ENCODE peak calls at places on chromosomes 16 and 17, in nine cellular contexts. One of them, this sample, is unnamed.

GRCh38 chr17:61325382-61326073 is 74.1 kb upstream of the TBX2 start:
- DNase-seq in aorta: no peak
- DNase-seq in SK-N-SH: peak
- DNase-seq in heart right ventricle: no peak
- DNase-seq in A549: no peak
- DNase-seq in fibroblast of lung: peak
- DNase-seq in mesendoderm: no peak
- DNase-seq in IMR-90: peak
- DNase-seq in thyroid gland: no peak
- DNase-seq in this sample: no peak

GRCh38 chr17:76333673-76334505 is 19.8 kb downstream of the PRPSAP1 start:
- DNase-seq in aorta: no peak
- DNase-seq in SK-N-SH: no peak
- DNase-seq in heart right ventricle: no peak
- DNase-seq in A549: no peak
- DNase-seq in fibroblast of lung: no peak
- DNase-seq in mesendoderm: no peak
- DNase-seq in IMR-90: no peak
- DNase-seq in thyroid gland: no peak
- DNase-seq in this sample: peak

GRCh38 chr17:5042152-5043022 is 7.2 kb upstream of the SLC52A1 start:
- DNase-seq in aorta: no peak
- DNase-seq in SK-N-SH: no peak
- DNase-seq in heart right ventricle: no peak
- DNase-seq in A549: no peak
- DNase-seq in fibroblast of lung: no peak
- DNase-seq in mesendoderm: no peak
- DNase-seq in IMR-90: no peak
- DNase-seq in thyroid gland: no peak
- DNase-seq in this sample: no peak

GRCh38 chr16:58511933-58512815 is 3.1 kb upstream of the SETD6 start:
- DNase-seq in aorta: peak
- DNase-seq in SK-N-SH: peak
- DNase-seq in heart right ventricle: peak
- DNase-seq in A549: peak
- DNase-seq in fibroblast of lung: peak
- DNase-seq in mesendoderm: peak
- DNase-seq in IMR-90: peak
- DNase-seq in thyroid gland: peak
- DNase-seq in this sample: peak

GRCh38 chr17:73133911-73134649 is 30.7 kb upstream of the SSTR2 start:
- DNase-seq in aorta: no peak
- DNase-seq in SK-N-SH: no peak
- DNase-seq in heart right ventricle: no peak
- DNase-seq in A549: no peak
- DNase-seq in fibroblast of lung: no peak
- DNase-seq in mesendoderm: peak
- DNase-seq in IMR-90: no peak
- DNase-seq in thyroid gland: no peak
- DNase-seq in this sample: no peak

GRCh38 chr16:51287231-51287630 is 136.2 kb upstream of the SALL1 start:
- DNase-seq in aorta: no peak
- DNase-seq in SK-N-SH: no peak
- DNase-seq in heart right ventricle: no peak
- DNase-seq in A549: no peak
- DNase-seq in fibroblast of lung: no peak
- DNase-seq in mesendoderm: no peak
- DNase-seq in IMR-90: no peak
- DNase-seq in thyroid gland: no peak
- DNase-seq in this sample: no peak

GRCh38 chr17:3471599-3471998 is at the start of gene SPATA22:
- DNase-seq in aorta: no peak
- DNase-seq in SK-N-SH: no peak
- DNase-seq in heart right ventricle: no peak
- DNase-seq in A549: no peak
- DNase-seq in fibroblast of lung: no peak
- DNase-seq in mesendoderm: no peak
- DNase-seq in IMR-90: no peak
- DNase-seq in thyroid gland: no peak
- DNase-seq in this sample: no peak

GRCh38 chr17:77303620-77304019 is 162.9 kb downstream of the SEC14L1 start:
- DNase-seq in aorta: no peak
- DNase-seq in SK-N-SH: no peak
- DNase-seq in heart right ventricle: no peak
- DNase-seq in A549: no peak
- DNase-seq in fibroblast of lung: peak
- DNase-seq in mesendoderm: no peak
- DNase-seq in IMR-90: peak
- DNase-seq in thyroid gland: no peak
- DNase-seq in this sample: no peak

GRCh38 chr16:59412275-59412841 is 678.2 kb upstream of the GOT2 start:
- DNase-seq in aorta: no peak
- DNase-seq in SK-N-SH: no peak
- DNase-seq in heart right ventricle: no peak
- DNase-seq in A549: peak
- DNase-seq in fibroblast of lung: peak
- DNase-seq in mesendoderm: peak
- DNase-seq in IMR-90: peak
- DNase-seq in thyroid gland: no peak
- DNase-seq in this sample: no peak

GRCh38 chr16:1655269-1655807 is 22.7 kb upstream of the JPT2 start:
- DNase-seq in aorta: no peak
- DNase-seq in SK-N-SH: no peak
- DNase-seq in heart right ventricle: no peak
- DNase-seq in A549: no peak
- DNase-seq in fibroblast of lung: no peak
- DNase-seq in mesendoderm: no peak
- DNase-seq in IMR-90: no peak
- DNase-seq in thyroid gland: no peak
- DNase-seq in this sample: no peak

GRCh38 chr17:48093341-48094045 is 7.8 kb downstream of the CBX1 start:
- DNase-seq in aorta: no peak
- DNase-seq in SK-N-SH: no peak
- DNase-seq in heart right ventricle: no peak
- DNase-seq in A549: no peak
- DNase-seq in fibroblast of lung: no peak
- DNase-seq in mesendoderm: no peak
- DNase-seq in IMR-90: no peak
- DNase-seq in thyroid gland: no peak
- DNase-seq in this sample: peak

GRCh38 chr16:3610698-3611144 is 685 bp downstream of the SLX4 start:
- DNase-seq in aorta: no peak
- DNase-seq in SK-N-SH: no peak
- DNase-seq in heart right ventricle: no peak
- DNase-seq in A549: no peak
- DNase-seq in fibroblast of lung: peak
- DNase-seq in mesendoderm: peak
- DNase-seq in IMR-90: no peak
- DNase-seq in thyroid gland: no peak
- DNase-seq in this sample: no peak

GRCh38 chr16:31480851-31481250 is 2.1 kb upstream of the SLC5A2 start:
- DNase-seq in aorta: peak
- DNase-seq in SK-N-SH: no peak
- DNase-seq in heart right ventricle: peak
- DNase-seq in A549: no peak
- DNase-seq in fibroblast of lung: no peak
- DNase-seq in mesendoderm: no peak
- DNase-seq in IMR-90: no peak
- DNase-seq in thyroid gland: no peak
- DNase-seq in this sample: peak

GRCh38 chr16:24540575-24541240 is 1.3 kb downstream of the RBBP6 start:
- DNase-seq in aorta: no peak
- DNase-seq in SK-N-SH: peak
- DNase-seq in heart right ventricle: no peak
- DNase-seq in A549: peak
- DNase-seq in fibroblast of lung: peak
- DNase-seq in mesendoderm: peak
- DNase-seq in IMR-90: peak
- DNase-seq in thyroid gland: peak
- DNase-seq in this sample: no peak

GRCh38 chr16:70160388-70160787 is 13.2 kb upstream of the CLEC18C start:
- DNase-seq in aorta: peak
- DNase-seq in SK-N-SH: peak
- DNase-seq in heart right ventricle: peak
- DNase-seq in A549: no peak
- DNase-seq in fibroblast of lung: no peak
- DNase-seq in mesendoderm: no peak
- DNase-seq in IMR-90: no peak
- DNase-seq in thyroid gland: no peak
- DNase-seq in this sample: peak

GRCh38 chr17:16534236-16534635 is 34.8 kb downstream of the ZNF287 start:
- DNase-seq in aorta: no peak
- DNase-seq in SK-N-SH: no peak
- DNase-seq in heart right ventricle: no peak
- DNase-seq in A549: no peak
- DNase-seq in fibroblast of lung: peak
- DNase-seq in mesendoderm: no peak
- DNase-seq in IMR-90: no peak
- DNase-seq in thyroid gland: no peak
- DNase-seq in this sample: no peak

GRCh38 chr17:10357768-10358167 is 15.0 kb downstream of the MYH13 start:
- DNase-seq in aorta: no peak
- DNase-seq in SK-N-SH: peak
- DNase-seq in heart right ventricle: no peak
- DNase-seq in A549: peak
- DNase-seq in fibroblast of lung: no peak
- DNase-seq in mesendoderm: peak
- DNase-seq in IMR-90: no peak
- DNase-seq in thyroid gland: peak
- DNase-seq in this sample: no peak

GRCh38 chr17:76434870-76435269 is 18.1 kb downstream of the UBE2O start:
- DNase-seq in aorta: no peak
- DNase-seq in SK-N-SH: no peak
- DNase-seq in heart right ventricle: no peak
- DNase-seq in A549: no peak
- DNase-seq in fibroblast of lung: no peak
- DNase-seq in mesendoderm: no peak
- DNase-seq in IMR-90: no peak
- DNase-seq in thyroid gland: no peak
- DNase-seq in this sample: no peak

DNA sequence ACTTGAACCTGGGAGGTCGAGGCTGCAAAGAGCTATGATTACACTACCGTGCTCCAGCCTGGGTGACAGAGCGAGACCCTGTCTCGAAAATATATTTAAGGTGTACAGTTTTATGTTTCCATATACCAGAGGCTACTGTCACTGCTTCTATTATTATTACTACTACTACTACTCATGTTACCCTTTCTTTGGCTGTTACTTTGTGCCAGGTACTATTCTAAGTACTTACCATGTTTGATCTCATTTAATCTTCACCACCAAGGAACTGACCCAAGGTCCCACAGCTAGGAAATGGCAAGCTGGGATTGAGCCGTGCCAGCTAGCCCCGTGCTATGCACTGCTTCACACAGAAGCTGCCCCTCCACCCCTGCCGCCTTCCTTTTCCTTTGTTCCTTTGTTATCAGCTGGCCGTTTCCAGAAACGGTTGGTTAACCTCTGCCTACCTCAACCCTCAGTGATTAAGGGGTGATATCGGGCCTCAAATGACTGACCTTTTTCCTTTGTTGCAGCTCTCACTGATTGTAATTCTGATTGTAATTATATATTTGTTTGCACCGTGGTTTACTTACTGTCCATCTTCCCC is 78.4 kb downstream of the ABCC1 start:
- DNase-seq in aorta: no peak
- DNase-seq in SK-N-SH: no peak
- DNase-seq in heart right ventricle: no peak
- DNase-seq in A549: no peak
- DNase-seq in fibroblast of lung: no peak
- DNase-seq in mesendoderm: no peak
- DNase-seq in IMR-90: no peak
- DNase-seq in thyroid gland: peak
- DNase-seq in this sample: no peak
- H3K27ac ChIP-seq in aorta: no peak
- H3K27ac ChIP-seq in SK-N-SH: no peak
- H3K27ac ChIP-seq in heart right ventricle: no peak
- H3K27ac ChIP-seq in A549: peak
- H3K27ac ChIP-seq in fibroblast of lung: no peak
- H3K27ac ChIP-seq in mesendoderm: no peak
- H3K27ac ChIP-seq in IMR-90: peak
- H3K27ac ChIP-seq in thyroid gland: peak
- H3K27ac ChIP-seq in this sample: no peak

GRCh38 chr17:12815642-12816141 is 26.4 kb downstream of the ARHGAP44 start:
- DNase-seq in aorta: no peak
- DNase-seq in SK-N-SH: no peak
- DNase-seq in heart right ventricle: no peak
- DNase-seq in A549: no peak
- DNase-seq in fibroblast of lung: no peak
- DNase-seq in mesendoderm: no peak
- DNase-seq in IMR-90: no peak
- DNase-seq in thyroid gland: no peak
- DNase-seq in this sample: no peak
- H3K4me3 ChIP-seq in aorta: no peak
- H3K4me3 ChIP-seq in SK-N-SH: no peak
- H3K4me3 ChIP-seq in heart right ventricle: no peak
- H3K4me3 ChIP-seq in A549: no peak
- H3K4me3 ChIP-seq in fibroblast of lung: no peak
- H3K4me3 ChIP-seq in mesendoderm: no peak
- H3K4me3 ChIP-seq in IMR-90: no peak
- H3K4me3 ChIP-seq in thyroid gland: no peak
- H3K4me3 ChIP-seq in this sample: no peak

DNA sequence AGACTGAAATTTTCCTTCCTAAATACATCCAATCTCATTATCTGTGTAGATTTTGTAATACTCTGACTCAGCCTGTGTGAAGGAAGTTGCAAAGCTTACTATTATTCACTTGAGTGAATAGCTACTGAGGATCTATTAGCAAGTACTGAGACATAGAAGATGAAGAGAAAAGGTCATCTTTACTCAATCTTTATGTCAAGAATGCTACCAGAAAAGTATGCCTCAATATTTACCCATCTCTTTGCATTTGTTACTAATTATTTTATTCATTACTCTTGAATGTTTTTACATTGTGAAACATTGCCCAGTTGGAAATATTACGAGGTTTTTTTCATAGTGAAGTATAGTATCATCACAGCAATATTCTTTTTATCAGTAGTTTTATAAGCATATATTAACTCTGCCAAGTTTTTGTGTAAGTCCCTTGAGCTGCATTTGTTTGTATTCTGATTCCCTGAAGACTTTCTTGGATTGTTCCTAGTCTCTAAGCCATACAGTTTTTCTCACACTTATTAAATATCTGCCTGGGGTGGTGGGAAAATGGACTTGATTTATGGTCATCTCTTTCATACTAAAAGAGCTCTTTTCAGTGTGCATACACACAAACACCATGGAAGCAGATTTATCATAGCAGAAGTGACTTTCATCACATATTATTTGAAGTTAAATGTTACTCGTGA is 110.4 kb downstream of the MRTFB start:
- DNase-seq in aorta: no peak
- DNase-seq in SK-N-SH: no peak
- DNase-seq in heart right ventricle: no peak
- DNase-seq in A549: peak
- DNase-seq in fibroblast of lung: peak
- DNase-seq in mesendoderm: no peak
- DNase-seq in IMR-90: peak
- DNase-seq in thyroid gland: no peak
- DNase-seq in this sample: no peak
- H3K27ac ChIP-seq in aorta: no peak
- H3K27ac ChIP-seq in SK-N-SH: no peak
- H3K27ac ChIP-seq in heart right ventricle: no peak
- H3K27ac ChIP-seq in A549: peak
- H3K27ac ChIP-seq in fibroblast of lung: no peak
- H3K27ac ChIP-seq in mesendoderm: no peak
- H3K27ac ChIP-seq in IMR-90: no peak
- H3K27ac ChIP-seq in thyroid gland: no peak
- H3K27ac ChIP-seq in this sample: no peak

GRCh38 chr17:37110816-37111215 is 162.1 kb downstream of the AATF start:
- DNase-seq in aorta: no peak
- DNase-seq in SK-N-SH: no peak
- DNase-seq in heart right ventricle: no peak
- DNase-seq in A549: no peak
- DNase-seq in fibroblast of lung: no peak
- DNase-seq in mesendoderm: no peak
- DNase-seq in IMR-90: no peak
- DNase-seq in thyroid gland: no peak
- DNase-seq in this sample: no peak
- H3K4me3 ChIP-seq in aorta: no peak
- H3K4me3 ChIP-seq in SK-N-SH: no peak
- H3K4me3 ChIP-seq in heart right ventricle: no peak
- H3K4me3 ChIP-seq in A549: no peak
- H3K4me3 ChIP-seq in fibroblast of lung: no peak
- H3K4me3 ChIP-seq in mesendoderm: no peak
- H3K4me3 ChIP-seq in IMR-90: no peak
- H3K4me3 ChIP-seq in thyroid gland: no peak
- H3K4me3 ChIP-seq in this sample: no peak

This sample was measured in spleen.